ENCODE peak calls at places on chromosomes 7 and 10, in five cellular contexts. Z, P, Q, O and N are unnamed samples.

GRCh38 chr10:88091490-88092061 is 228.2 kb downstream of the PTEN start:
- DNase-seq in Z (no peak), P (peak), Q (no peak), O (no peak), N (no peak)

GRCh38 chr10:77156406-77156879 is 481.2 kb downstream of the KCNMA1 start:
- DNase-seq in Z (peak), P (no peak), Q (peak), O (peak), N (peak)

GRCh38 chr7:815284-816216 is 16.7 kb upstream of the SUN1 start:
- DNase-seq in Z (no peak), P (no peak), Q (no peak), O (no peak), N (no peak)

GRCh38 chr7:107980171-107980570 is 22.8 kb downstream of the LAMB1 start:
- DNase-seq in Z (no peak), P (no peak), Q (no peak), O (no peak), N (no peak)

GRCh38 chr7:131027287-131027773 is 293.3 kb upstream of the KLF14 start:
- DNase-seq in Z (no peak), P (no peak), Q (peak), O (peak), N (no peak)

GRCh38 chr10:122258136-122259074 is 12.7 kb upstream of the BTBD16 start:
- DNase-seq in Z (peak), P (no peak), Q (no peak), O (peak), N (no peak)

GRCh38 chr10:3163879-3164278 is 8.7 kb downstream of the PITRM1 start:
- DNase-seq in Z (no peak), P (no peak), Q (no peak), O (no peak), N (no peak)

GRCh38 chr7:157299613-157300405 is 37.0 kb upstream of the DNAJB6 start:
- DNase-seq in Z (no peak), P (no peak), Q (no peak), O (no peak), N (peak)

GRCh38 chr7:44381494-44382220 is 56.3 kb upstream of the CAMK2B start:
- DNase-seq in Z (no peak), P (no peak), Q (no peak), O (no peak), N (no peak)

GRCh38 chr10:132698211-132698751 is 87.7 kb downstream of the NKX6-2 start:
- DNase-seq in Z (no peak), P (no peak), Q (no peak), O (no peak), N (no peak)

GRCh38 chr7:151116603-151117002 is 30.3 kb downstream of the AGAP3 start:
- DNase-seq in Z (no peak), P (no peak), Q (no peak), O (no peak), N (no peak)

GRCh38 chr10:121774813-121775212 is 153.0 kb downstream of the ATE1 start:
- DNase-seq in Z (peak), P (no peak), Q (no peak), O (peak), N (no peak)

GRCh38 chr7:129501760-129502707 is at the start of gene SMKR1:
- DNase-seq in Z (peak), P (peak), Q (no peak), O (peak), N (no peak)

GRCh38 chr7:28202222-28202621 is 21.6 kb upstream of the JAZF1 start:
- DNase-seq in Z (no peak), P (no peak), Q (no peak), O (no peak), N (no peak)

GRCh38 chr10:42874713-42875387 is 92.3 kb downstream of the BMS1 start:
- DNase-seq in Z (no peak), P (no peak), Q (no peak), O (no peak), N (no peak)

GRCh38 chr7:47574473-47575328 is 7.2 kb downstream of the TNS3 start:
- DNase-seq in Z (no peak), P (no peak), Q (no peak), O (peak), N (no peak)

GRCh38 chr7:79495544-79496272 is 42.2 kb upstream of the MAGI2 start:
- DNase-seq in Z (peak), P (no peak), Q (no peak), O (peak), N (no peak)

GRCh38 chr7:130309986-130310385 is 17.0 kb downstream of the CPA4 start:
- DNase-seq in Z (no peak), P (no peak), Q (no peak), O (no peak), N (no peak)

GRCh38 chr7:85343484-85343883 is 156.6 kb upstream of the SEMA3D start:
- DNase-seq in Z (no peak), P (no peak), Q (no peak), O (no peak), N (no peak)

GRCh38 chr10:17029581-17030271 is 99.9 kb downstream of the CUBN start:
- DNase-seq in Z (peak), P (peak), Q (no peak), O (peak), N (peak)

GRCh38 chr7:70775570-70776156 is 356.3 kb upstream of the GALNT17 start:
- DNase-seq in Z (peak), P (no peak), Q (no peak), O (no peak), N (no peak)

GRCh38 chr7:18831381-18831901 is 286.0 kb downstream of the TWIST1 start:
- DNase-seq in Z (no peak), P (no peak), Q (no peak), O (peak), N (no peak)

GRCh38 chr7:70380315-70381027 is 751.5 kb upstream of the GALNT17 start:
- DNase-seq in Z (no peak), P (no peak), Q (no peak), O (no peak), N (no peak)

GRCh38 chr10:3096149-3096548 is 28.8 kb downstream of the PFKP start:
- DNase-seq in Z (no peak), P (no peak), Q (no peak), O (no peak), N (no peak)

GRCh38 chr10:31134303-31134928 is 102.8 kb upstream of the ZNF438 start:
- DNase-seq in Z (peak), P (no peak), Q (no peak), O (peak), N (peak)

GRCh38 chr7:1900847-1901246 is 230.8 kb downstream of the ELFN1 start:
- DNase-seq in Z (no peak), P (no peak), Q (no peak), O (no peak), N (no peak)

GRCh38 chr10:34918896-34919295 is 103.8 kb upstream of the PARD3 start:
- DNase-seq in Z (no peak), P (no peak), Q (no peak), O (no peak), N (no peak)

GRCh38 chr10:127456122-127456521 is 93.0 kb upstream of the NPS start:
- DNase-seq in Z (no peak), P (no peak), Q (no peak), O (no peak), N (no peak)

GRCh38 chr7:105656922-105657521 is 75.7 kb upstream of the EFCAB10 start:
- DNase-seq in Z (no peak), P (no peak), Q (no peak), O (no peak), N (no peak)

GRCh38 chr7:70044064-70044463 is 445.8 kb downstream of the AUTS2 start:
- DNase-seq in Z (no peak), P (no peak), Q (no peak), O (no peak), N (no peak)

GRCh38 chr7:21514071-21514470 is 28.8 kb upstream of the DNAH11 start:
- DNase-seq in Z (no peak), P (no peak), Q (no peak), O (no peak), N (no peak)

GRCh38 chr10:58976254-58976653 is 200.2 kb upstream of the PHYHIPL start:
- DNase-seq in Z (no peak), P (no peak), Q (no peak), O (no peak), N (no peak)

GRCh38 chr10:95536894-95537542 is 24.2 kb downstream of the SORBS1 start:
- DNase-seq in Z (no peak), P (no peak), Q (no peak), O (no peak), N (no peak)

GRCh38 chr7:139583826-139584553 is 60.5 kb downstream of the CLEC2L start:
- DNase-seq in Z (no peak), P (no peak), Q (no peak), O (no peak), N (no peak)

GRCh38 chr10:71010730-71011129 is 122.4 kb upstream of the PCBD1 start:
- DNase-seq in Z (no peak), P (no peak), Q (no peak), O (no peak), N (no peak)

GRCh38 chr10:36437367-36437766 is 688.0 kb upstream of the ANKRD30A start:
- DNase-seq in Z (no peak), P (no peak), Q (no peak), O (no peak), N (no peak)

GRCh38 chr10:122142652-122143237 is 128.4 kb upstream of the BTBD16 start:
- DNase-seq in Z (no peak), P (no peak), Q (no peak), O (no peak), N (no peak)

GRCh38 chr7:140595468-140596147 is 45.0 kb downstream of the DENND2A start:
- DNase-seq in Z (no peak), P (no peak), Q (no peak), O (no peak), N (no peak)
- TF ChIP-seq CTCF in Z (no peak), P (no peak), Q (no peak), O (no peak), N (peak)

GRCh38 chr10:68088030-68088396 is 12.9 kb upstream of the HERC4 start:
- DNase-seq in Z (no peak), P (no peak), Q (no peak), O (no peak), N (no peak)
- H3K4me3 ChIP-seq in Z (no peak), P (no peak), Q (no peak), O (no peak), N (no peak)

GRCh38 chr10:92263396-92263795 is 27.5 kb downstream of the CPEB3 start:
- DNase-seq in Z (no peak), P (no peak), Q (no peak), O (no peak), N (no peak)

GRCh38 chr10:92267343-92267742 is 23.5 kb downstream of the CPEB3 start:
- DNase-seq in Z (no peak), P (no peak), Q (no peak), O (no peak), N (no peak)

GRCh38 chr10:92265687-92266258 is 25.1 kb downstream of the CPEB3 start:
- DNase-seq in Z (no peak), P (no peak), Q (no peak), O (no peak), N (no peak)

GRCh38 chr10:92268763-92269162 is 22.1 kb downstream of the CPEB3 start:
- DNase-seq in Z (no peak), P (no peak), Q (no peak), O (no peak), N (no peak)

GRCh38 chr10:92264249-92264648 is 26.6 kb downstream of the CPEB3 start:
- DNase-seq in Z (no peak), P (no peak), Q (no peak), O (no peak), N (no peak)
- TF ChIP-seq CTCF in Z (no peak), P (no peak), Q (no peak), O (no peak), N (no peak)

GRCh38 chr7:15921576-15921975 is 235.1 kb upstream of the MEOX2 start:
- DNase-seq in Z (peak), P (no peak), Q (peak), O (peak), N (no peak)
- H3K4me3 ChIP-seq in Z (no peak), P (no peak), Q (no peak), O (no peak), N (no peak)

DNA sequence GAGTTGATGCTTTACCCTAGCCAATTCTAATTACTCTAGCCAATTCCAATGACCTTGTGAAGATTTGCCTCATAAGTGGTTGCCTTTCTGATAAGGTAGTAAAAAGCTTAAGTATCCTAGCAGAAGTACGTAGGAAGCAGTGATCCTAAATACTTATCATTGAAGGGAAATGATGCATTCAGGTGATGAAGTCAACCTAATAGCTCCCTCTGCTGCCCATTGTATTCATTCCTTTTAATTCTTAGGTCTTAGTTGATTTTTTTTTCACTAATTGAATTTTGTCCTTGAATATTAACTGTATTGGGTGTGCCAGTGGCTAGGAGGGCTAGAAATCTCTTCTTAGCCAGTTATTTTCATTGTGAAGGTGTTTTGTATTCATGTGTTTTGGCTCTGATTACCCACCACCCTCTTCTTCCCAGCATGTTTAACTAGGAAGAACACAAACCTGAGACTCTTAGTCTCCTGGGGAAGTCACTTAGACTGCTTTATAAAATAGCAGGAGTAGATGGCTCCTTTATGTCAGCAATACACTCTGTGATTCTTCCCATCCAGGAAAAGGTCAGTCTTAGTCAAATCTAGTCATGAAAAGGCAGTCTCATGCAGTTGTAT is 46.3 kb downstream of the PLEKHA8 start:
- DNase-seq in Z (peak), P (no peak), Q (no peak), O (peak), N (no peak)
- TF ChIP-seq CTCF in Z (peak), P (peak), Q (peak), O (peak), N (peak)

GRCh38 chr10:118670472-118671124 is 75.2 kb upstream of the PRLHR start:
- DNase-seq in Z (no peak), P (no peak), Q (no peak), O (no peak), N (no peak)

GRCh38 chr10:118668228-118668952 is 72.9 kb upstream of the PRLHR start:
- DNase-seq in Z (no peak), P (no peak), Q (no peak), O (no peak), N (no peak)

GRCh38 chr10:118669020-118669766 is 73.7 kb upstream of the PRLHR start:
- DNase-seq in Z (peak), P (no peak), Q (peak), O (peak), N (peak)

GRCh38 chr10:118667732-118668131 is 72.3 kb upstream of the PRLHR start:
- DNase-seq in Z (no peak), P (no peak), Q (no peak), O (no peak), N (no peak)

DNA sequence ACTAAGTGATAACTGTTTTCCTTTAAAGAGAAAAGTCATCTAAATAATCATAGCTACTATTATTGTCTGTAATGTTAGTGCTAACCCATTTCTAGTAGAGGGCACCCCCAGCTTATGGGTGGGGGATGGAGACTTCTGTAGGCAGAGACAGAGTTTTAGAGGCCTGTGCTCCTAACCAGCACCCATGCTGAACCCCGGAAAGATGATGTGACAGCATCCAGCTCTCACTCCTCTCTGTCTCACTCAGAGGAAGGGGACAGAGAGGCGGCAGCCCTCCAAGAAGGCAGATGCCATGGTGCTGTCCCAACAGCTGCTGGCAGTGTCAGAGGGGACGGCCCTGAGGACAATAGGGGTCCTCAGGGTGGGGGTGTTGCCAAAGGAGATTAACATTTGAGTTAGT is 74.4 kb upstream of the PRLHR start:
- DNase-seq in Z (no peak), P (no peak), Q (no peak), O (no peak), N (no peak)
- H3K4me3 ChIP-seq in Z (no peak), P (no peak), Q (no peak), O (no peak), N (no peak)

DNA sequence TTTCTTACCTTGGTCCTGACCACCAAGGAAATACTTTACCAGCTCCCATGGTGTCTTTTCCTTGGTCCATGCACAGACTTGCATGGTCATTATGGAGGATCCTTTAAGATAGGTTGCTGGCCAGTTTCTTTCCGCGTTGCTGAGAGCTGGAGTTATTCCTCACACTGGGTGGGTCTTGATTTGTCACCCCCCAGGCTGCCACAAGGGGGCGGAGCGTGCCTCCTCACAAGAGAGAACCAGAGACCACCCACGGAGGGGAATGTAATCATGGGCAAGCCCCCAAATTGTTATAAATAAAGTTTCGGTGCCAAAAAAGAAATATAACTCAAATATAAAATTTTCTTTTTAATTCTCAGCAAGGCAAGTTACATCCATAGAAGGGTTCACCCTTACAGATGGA is 10.5 kb upstream of the TRIM24 start:
- DNase-seq in Z (no peak), P (no peak), Q (no peak), O (no peak), N (no peak)
- TF ChIP-seq CTCF in Z (peak), P (no peak), Q (peak), O (peak), N (peak)

DNA sequence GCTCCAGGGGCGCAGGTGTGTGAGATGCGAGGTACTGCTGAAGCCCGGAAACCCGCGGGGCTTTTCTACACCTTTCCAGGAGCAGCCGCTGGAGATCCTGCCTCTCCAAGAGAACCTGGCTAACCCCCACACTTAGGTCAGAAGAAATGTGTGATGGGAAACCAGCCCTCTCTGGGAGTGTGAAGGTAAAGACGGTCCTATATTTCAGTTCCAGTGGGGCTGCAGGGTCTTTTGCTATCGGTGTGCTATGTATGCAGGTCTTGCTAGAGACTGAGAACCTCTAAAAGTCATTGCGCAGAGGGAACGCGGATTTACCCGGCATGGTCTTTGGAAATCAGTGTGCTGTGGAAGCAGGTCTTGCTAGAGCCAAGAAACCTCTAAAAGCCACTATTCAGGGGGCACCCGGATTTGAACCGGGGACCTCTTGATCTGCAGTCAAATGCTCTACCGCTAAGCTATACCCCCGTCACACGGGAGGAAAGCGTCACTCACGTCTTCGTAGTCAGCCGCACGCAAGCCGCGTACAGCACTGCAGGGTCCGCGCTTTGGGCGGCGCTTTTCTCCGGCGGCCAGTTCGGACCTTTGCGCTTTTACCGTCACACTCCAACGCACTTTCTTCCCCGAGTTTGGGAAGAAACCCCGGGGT is 46.0 kb downstream of the ZNF777 start:
- DNase-seq in Z (peak), P (no peak), Q (no peak), O (peak), N (peak)
- H3K4me3 ChIP-seq in Z (peak), P (no peak), Q (no peak), O (no peak), N (peak)

DNA sequence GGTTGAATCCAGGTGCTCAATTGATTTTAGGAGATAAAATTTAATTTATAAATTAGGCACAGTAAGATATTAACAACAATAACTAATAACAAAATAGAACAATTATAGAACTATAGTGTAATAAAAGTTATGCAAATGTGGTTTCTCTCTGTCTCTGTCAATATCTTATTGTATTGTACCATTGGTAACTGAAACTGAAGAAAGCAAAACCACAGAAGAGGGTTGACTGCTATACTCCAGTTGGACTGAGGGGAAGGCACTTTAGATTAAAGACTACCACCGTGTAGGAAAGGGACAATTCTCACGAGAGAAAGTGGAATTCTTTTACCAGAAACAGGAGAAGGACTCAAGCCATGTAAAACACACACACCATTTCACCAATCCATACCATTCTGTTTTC is 967.1 kb downstream of the PCDH15 start:
- DNase-seq in Z (no peak), P (no peak), Q (no peak), O (no peak), N (no peak)
- TF ChIP-seq CTCF in Z (no peak), P (no peak), Q (no peak), O (no peak), N (no peak)

GRCh38 chr10:101489355-101489754 is 98.7 kb downstream of the POLL start:
- DNase-seq in Z (peak), P (no peak), Q (peak), O (peak), N (no peak)

GRCh38 chr10:101485207-101485606 is 102.8 kb downstream of the POLL start:
- DNase-seq in Z (no peak), P (no peak), Q (no peak), O (no peak), N (no peak)

GRCh38 chr10:101484154-101484748 is 103.8 kb downstream of the POLL start:
- DNase-seq in Z (no peak), P (no peak), Q (no peak), O (no peak), N (no peak)

GRCh38 chr10:101482568-101482967 is 105.5 kb downstream of the POLL start:
- DNase-seq in Z (no peak), P (no peak), Q (no peak), O (no peak), N (no peak)

GRCh38 chr10:101485681-101486554 is 102.1 kb downstream of the POLL start:
- DNase-seq in Z (no peak), P (no peak), Q (no peak), O (no peak), N (no peak)
- H3K4me3 ChIP-seq in Z (no peak), P (no peak), Q (no peak), O (no peak), N (no peak)